ENCODE peak calls at places on chromosome 14, in seven cellular contexts. S is CD8-positive, alpha-beta memory T cell; N is nucleus accumbens; Y is activated T-cell treated with anti-CD3 and anti-CD28 coated beads for 1 hour; V is midbrain; P is NCI-H2107; Q is fibroblast of the conjunctiva. W is an unnamed sample.

GRCh38 chr14:105931808-105932483 is 405.6 kb downstream of the TMEM121 start:
- DNase-seq in Q (no peak), V (no peak), N (no peak), P (no peak), S (no peak), Y (no peak), W (peak; percentile 33)

GRCh38 chr14:100849432-100849831 is 23.5 kb downstream of the MEG3 start:
- DNase-seq in P (no peak), Q (no peak), Y (no peak), S (no peak), V (no peak), N (no peak), W (no peak)

GRCh38 chr14:63781686-63782085 is 53.8 kb upstream of the SGPP1 start:
- DNase-seq in V (no peak), Y (no peak), P (no peak), N (no peak), S (no peak), Q (no peak), W (no peak)

GRCh38 chr14:61145903-61146411 is 135.2 kb downstream of the TMEM30B start:
- DNase-seq in V (no peak), P (peak; percentile 96), Q (peak; percentile 77), S (no peak), N (no peak), Y (no peak), W (no peak)

GRCh38 chr14:41498959-41499358 is 107.7 kb upstream of the LRFN5 start:
- DNase-seq in S (no peak), Y (no peak), P (no peak), V (no peak), Q (no peak), N (no peak), W (no peak)

GRCh38 chr14:104993306-104993705 is 7.7 kb downstream of the CLBA1 start:
- DNase-seq in S (no peak), Y (no peak), N (no peak), V (no peak), Q (no peak), P (no peak), W (peak; percentile 52)

GRCh38 chr14:26982071-26982470 is 384.2 kb upstream of the NOVA1 start:
- DNase-seq in Q (no peak), N (no peak), Y (no peak), P (no peak), V (no peak), S (no peak), W (no peak)

GRCh38 chr14:68981539-68981976 is 2.5 kb upstream of the ACTN1 start:
- DNase-seq in S (no peak), Q (no peak), Y (no peak), P (no peak), N (no peak), V (no peak), W (no peak)

GRCh38 chr14:61140872-61141271 is 140.3 kb downstream of the TMEM30B start:
- DNase-seq in N (no peak), Q (peak; percentile 24), P (no peak), S (no peak), Y (no peak), V (no peak), W (no peak)

GRCh38 chr14:93041002-93041401 is 74.7 kb downstream of the ITPK1 start:
- DNase-seq in V (no peak), P (no peak), Y (no peak), N (no peak), Q (no peak), S (no peak), W (no peak)

GRCh38 chr14:51248041-51248987 is 8.3 kb downstream of the TMX1 start:
- DNase-seq in S (no peak), P (no peak), Y (no peak), N (no peak), V (no peak), Q (no peak), W (no peak)

GRCh38 chr14:103535891-103536565 is 7.0 kb downstream of the TRMT61A start:
- DNase-seq in P (no peak), S (no peak), N (no peak), V (no peak), Q (no peak), Y (no peak), W (no peak)

GRCh38 chr14:45251912-45252311 is 1.1 kb downstream of the MIS18BP1 start:
- DNase-seq in V (peak; percentile 6), P (no peak), S (no peak), Y (no peak), Q (no peak), N (no peak), W (no peak)

GRCh38 chr14:61475316-61475715 is 153.9 kb downstream of the PRKCH start:
- DNase-seq in N (no peak), S (no peak), Q (peak; percentile 68), P (peak; percentile 65), V (peak; percentile 58), Y (no peak), W (peak; percentile 50)

GRCh38 chr14:77225254-77225653 is 43.7 kb downstream of the TMEM63C start:
- DNase-seq in P (no peak), N (no peak), Q (no peak), V (no peak), S (no peak), Y (no peak), W (no peak)

GRCh38 chr14:57091030-57091608 is 177.6 kb downstream of the EXOC5 start:
- DNase-seq in P (no peak), Q (no peak), S (no peak), N (no peak), Y (no peak), V (no peak), W (no peak)

GRCh38 chr14:104150201-104151027 is 12.0 kb downstream of the KIF26A start:
- DNase-seq in P (no peak), N (no peak), Y (no peak), V (no peak), Q (peak; percentile 75), S (no peak), W (peak; percentile 36)

GRCh38 chr14:91116913-91117588 is 3.2 kb downstream of the DGLUCY start:
- DNase-seq in P (no peak), Q (no peak), V (no peak), N (no peak), S (no peak), Y (no peak), W (no peak)

GRCh38 chr14:64235652-64236640 is 58.2 kb downstream of the ESR2 start:
- DNase-seq in Y (no peak), N (no peak), S (no peak), V (no peak), P (no peak), Q (no peak), W (no peak)

GRCh38 chr14:70782361-70782760 is 27.0 kb downstream of the MAP3K9 start:
- DNase-seq in V (no peak), Y (no peak), P (peak; percentile 8), N (no peak), Q (no peak), S (no peak), W (no peak)

GRCh38 chr14:105023791-105024480 is 3.1 kb upstream of the CDCA4 start:
- DNase-seq in S (no peak), N (no peak), Q (peak; percentile 29), Y (no peak), V (no peak), P (no peak), W (no peak)

GRCh38 chr14:37114039-37114438 is 58.4 kb downstream of the SLC25A21 start:
- DNase-seq in Q (no peak), S (no peak), N (no peak), P (no peak), Y (no peak), V (no peak), W (no peak)

GRCh38 chr14:68564826-68565760 is 227.8 kb downstream of the ZFP36L1 start:
- DNase-seq in S (peak; percentile 19), N (no peak), V (no peak), Y (no peak), P (no peak), Q (no peak), W (no peak)

GRCh38 chr14:71758198-71758955 is 173.9 kb upstream of the RGS6 start:
- DNase-seq in S (no peak), P (no peak), N (no peak), Y (no peak), V (no peak), Q (no peak), W (no peak)

GRCh38 chr14:35277179-35277578 is 15.0 kb upstream of the PSMA6 start:
- DNase-seq in V (no peak), N (no peak), Y (no peak), Q (no peak), P (no peak), S (no peak), W (no peak)

GRCh38 chr14:70709726-70710382 is 68.1 kb downstream of the TTC9 start:
- DNase-seq in V (no peak), N (no peak), Q (no peak), P (peak; percentile 79), Y (no peak), S (no peak), W (no peak)

W was measured in NCI-H2171.